ENCODE peak calls at places on chromosome 21, in four cellular contexts. G, N, T and D are unnamed samples.

GRCh38 chr21:37636152-37636860 is 269.7 kb downstream of the DYRK1A start:
- DNase-seq in N (no peak), G (no peak), T (no peak), D (no peak)

GRCh38 chr21:27513016-27513415 is 546.1 kb upstream of the ADAMTS5 start:
- DNase-seq in G (no peak), T (no peak), N (no peak), D (no peak)

GRCh38 chr21:34912022-34912933 is 136.8 kb downstream of the RUNX1 start:
- DNase-seq in T (no peak), N (no peak), G (no peak), D (no peak)

GRCh38 chr21:34337741-34338140 is 26.1 kb upstream of the KCNE2 start:
- DNase-seq in G (no peak), T (no peak), N (no peak), D (no peak)

GRCh38 chr21:25806053-25806452 is 71.3 kb downstream of the GABPA start:
- DNase-seq in T (no peak), G (no peak), N (no peak), D (no peak)

GRCh38 chr21:42864286-42864685 is 15.1 kb downstream of the WDR4 start:
- DNase-seq in G (no peak), N (no peak), T (no peak), D (no peak)

GRCh38 chr21:28267449-28267848 is 725.2 kb downstream of the LTN1 start:
- DNase-seq in N (no peak), G (no peak), T (no peak), D (no peak)

GRCh38 chr21:39527664-39528381 is 76.1 kb downstream of the SH3BGR start:
- DNase-seq in G (no peak), T (no peak), N (no peak), D (no peak)

GRCh38 chr21:38289697-38290096 is 32.9 kb downstream of the KCNJ15 start:
- DNase-seq in G (peak), T (no peak), N (no peak), D (no peak)

GRCh38 chr21:14482165-14482564 is 64.0 kb downstream of the SAMSN1 start:
- DNase-seq in N (no peak), G (peak), T (no peak), D (no peak)

GRCh38 chr21:31173881-31174555 is 135.7 kb upstream of the KRTAP19-8 start:
- DNase-seq in G (no peak), N (no peak), T (no peak), D (no peak)

GRCh38 chr21:31888936-31889371 is 16.1 kb downstream of the HUNK start:
- DNase-seq in N (no peak), G (no peak), T (no peak), D (no peak)

GRCh38 chr21:27104749-27105439 is 138.0 kb upstream of the ADAMTS5 start:
- DNase-seq in G (no peak), T (no peak), N (no peak), D (no peak)

GRCh38 chr21:18549214-18549905 is 145.8 kb upstream of the TMPRSS15 start:
- DNase-seq in G (no peak), N (no peak), T (no peak), D (no peak)

GRCh38 chr21:39439232-39439631 is 6.3 kb downstream of the LCA5L start:
- DNase-seq in N (no peak), G (no peak), T (no peak), D (no peak)

GRCh38 chr21:38531610-38532009 is 33.3 kb upstream of the ERG start:
- DNase-seq in N (no peak), G (no peak), T (no peak), D (no peak)

GRCh38 chr21:19353271-19353670 is 949.7 kb upstream of the TMPRSS15 start:
- DNase-seq in T (no peak), G (no peak), N (no peak), D (no peak)

GRCh38 chr21:31446206-31446900 is 102.3 kb upstream of the TIAM1 start:
- DNase-seq in N (no peak), G (no peak), T (no peak), D (no peak)

GRCh38 chr21:37582613-37583012 is 216.0 kb downstream of the DYRK1A start:
- DNase-seq in T (peak), G (no peak), N (no peak), D (no peak)

GRCh38 chr21:22758478-22758877 is 1760.3 kb downstream of the NCAM2 start:
- DNase-seq in T (no peak), N (no peak), G (no peak), D (no peak)

DNA sequence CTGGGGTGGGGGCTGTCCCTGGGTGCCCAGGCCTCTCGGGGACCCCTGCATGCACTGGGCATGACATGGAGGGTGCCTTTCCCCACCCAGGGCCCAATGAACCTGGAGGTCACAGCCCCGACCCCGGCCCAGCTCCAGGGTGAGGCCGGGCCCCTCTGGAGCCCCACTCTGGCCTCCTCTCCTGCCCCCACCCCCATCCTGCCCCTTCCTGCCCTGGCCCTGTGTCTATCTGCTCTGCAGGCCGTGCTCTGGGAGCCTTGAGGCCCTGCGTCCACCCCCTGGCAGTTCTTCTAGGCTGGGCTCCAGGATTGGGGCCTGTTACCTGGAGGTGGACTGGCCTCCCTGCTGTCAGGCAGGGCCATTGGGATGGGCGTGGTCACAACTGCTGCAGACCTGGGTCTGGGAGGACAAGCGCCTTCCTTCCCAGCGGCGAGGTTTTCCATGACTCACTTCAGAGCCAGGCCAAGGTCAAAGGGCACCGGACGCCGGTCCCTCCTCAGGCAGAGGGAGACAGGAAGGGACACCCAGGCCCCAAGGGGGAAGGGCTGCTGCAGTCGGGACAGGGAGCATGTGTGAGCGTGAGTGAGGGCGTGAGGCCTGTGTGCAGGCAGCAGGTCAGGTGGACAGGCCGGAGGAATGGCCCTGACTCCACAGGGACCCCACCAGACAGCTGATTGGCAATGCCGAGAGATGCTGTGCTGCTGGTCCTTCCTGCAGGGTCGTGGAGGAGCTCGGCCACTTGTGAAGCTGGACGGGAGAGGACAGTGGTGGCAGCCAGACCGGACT is 31.1 kb upstream of the POFUT2 start:
- DNase-seq in G (no peak), T (peak), N (no peak), D (no peak)
- TF ChIP-seq SPI1 in G (no peak), T (no peak), N (no peak), D (no peak)

GRCh38 chr21:33267250-33267649 is 1.1 kb downstream of the IL10RB start:
- DNase-seq in G (no peak), T (no peak), N (no peak), D (no peak)
- TF ChIP-seq SPI1 in G (no peak), T (no peak), N (no peak), D (no peak)

GRCh38 chr21:45029298-45029967 is 44.9 kb upstream of the ADARB1 start:
- DNase-seq in N (no peak), T (peak), G (no peak), D (no peak)
- TF ChIP-seq SPI1 in N (no peak), T (no peak), G (no peak), D (no peak)

DNA sequence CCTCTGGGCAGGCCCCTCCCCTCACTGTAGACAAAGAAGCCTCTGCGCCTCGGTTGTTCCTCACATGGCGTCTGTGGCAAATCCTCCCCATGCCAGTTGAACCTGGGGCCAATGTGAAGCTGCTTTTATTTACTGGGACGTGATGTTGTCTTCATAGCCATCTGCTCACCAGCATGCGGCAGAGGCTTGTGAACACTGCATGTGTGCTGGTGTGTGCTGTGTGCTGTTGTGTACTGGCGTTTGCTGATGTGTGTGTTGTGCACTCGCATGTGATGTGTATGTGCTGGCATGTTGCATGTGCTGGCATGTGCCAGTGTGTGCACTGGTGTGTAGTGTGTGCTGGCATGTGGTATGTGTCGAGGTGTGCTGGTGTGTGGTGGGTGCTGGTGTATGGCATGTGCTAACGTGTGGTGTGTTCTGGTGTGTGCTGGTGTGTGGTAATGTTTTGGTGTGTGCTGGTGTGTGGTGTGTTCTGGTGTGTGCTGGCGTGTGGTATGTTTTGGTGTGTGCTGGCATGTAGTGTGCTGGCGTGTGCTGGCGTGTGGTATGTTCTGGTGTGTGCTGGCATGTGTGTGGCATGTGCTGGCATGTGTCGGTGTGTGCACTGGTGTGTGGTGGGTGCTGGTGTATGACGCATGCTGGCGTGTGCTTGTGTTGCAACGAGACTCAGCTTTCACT is 37.2 kb upstream of the TRAPPC10 start:
- DNase-seq in T (no peak), G (no peak), N (no peak), D (no peak)
- TF ChIP-seq SPI1 in T (no peak), G (no peak), N (no peak), D (no peak)